ENCODE peak calls at places on chromosomes 11 and 22, in ten cellular contexts. C is colonic mucosa, Q is neural progenitor cell, D is IMR-90, X is mucosa of descending colon, F is GM23248, O is adipocyte, G is body of pancreas, V is pancreas, I is foreskin keratinocyte. N is an unnamed sample.

GRCh38 chr11:96393753-96394348 is 4.0 kb downstream of the JRKL start:
- DNase-seq in C (no peak), Q (peak; percentile 25), D (peak; percentile 61), X (no peak), F (peak; percentile 75), O (peak; percentile 85), G (no peak), V (no peak), I (no peak), N (no peak)

GRCh38 chr11:8041576-8041975 is 39.4 kb upstream of the TUB start:
- DNase-seq in C (no peak), Q (no peak), D (no peak), X (no peak), F (no peak), O (no peak), G (no peak), V (no peak), I (no peak), N (no peak)

GRCh38 chr11:88583232-88583631 is 245.7 kb upstream of the CTSC start:
- DNase-seq in C (no peak), Q (no peak), D (no peak), X (peak; percentile 3), F (no peak), O (no peak), G (no peak), V (no peak), I (no peak), N (no peak)

GRCh38 chr11:68503792-68504191 is 43.2 kb downstream of the PPP6R3 start:
- DNase-seq in C (no peak), Q (no peak), D (no peak), X (no peak), F (no peak), O (no peak), G (no peak), V (no peak), I (no peak), N (no peak)

GRCh38 chr22:39519681-39520053 is 695 bp upstream of the ATF4 start:
- DNase-seq in C (peak; percentile 68), Q (peak; percentile 86), D (no peak), X (peak; percentile 66), F (peak; percentile 89), O (peak; percentile 79), G (peak; percentile 64), V (no peak), I (no peak), N (no peak)

GRCh38 chr11:119361056-119361787 is 14.7 kb upstream of the MFRP start:
- DNase-seq in C (no peak), Q (peak; percentile 91), D (peak; percentile 87), X (no peak), F (peak; percentile 92), O (peak; percentile 83), G (peak; percentile 90), V (peak; percentile 81), I (peak; percentile 87), N (no peak)

GRCh38 chr22:49305966-49306631 is 521.6 kb downstream of the BRD1 start:
- DNase-seq in C (peak; percentile 7), Q (no peak), D (no peak), X (no peak), F (no peak), O (no peak), G (no peak), V (peak; percentile 1), I (no peak), N (no peak)

GRCh38 chr11:17774232-17775034 is 39.9 kb downstream of the KCNC1 start:
- DNase-seq in C (no peak), Q (peak; percentile 89), D (no peak), X (no peak), F (no peak), O (no peak), G (no peak), V (no peak), I (no peak), N (no peak)

GRCh38 chr22:31048570-31048969 is 32.5 kb upstream of the SMTN start:
- DNase-seq in C (no peak), Q (no peak), D (no peak), X (no peak), F (no peak), O (no peak), G (no peak), V (no peak), I (no peak), N (no peak)

GRCh38 chr22:31046591-31047226 is 34.4 kb upstream of the SMTN start:
- DNase-seq in C (no peak), Q (no peak), D (peak; percentile 13), X (no peak), F (no peak), O (peak; percentile 20), G (peak; percentile 47), V (no peak), I (no peak), N (no peak)

GRCh38 chr22:31044262-31044861 is 36.8 kb upstream of the SMTN start:
- DNase-seq in C (peak; percentile 31), Q (no peak), D (peak; percentile 74), X (peak; percentile 32), F (peak; percentile 23), O (no peak), G (peak; percentile 42), V (no peak), I (no peak), N (no peak)

GRCh38 chr22:31049815-31050420 is 31.2 kb upstream of the SMTN start:
- DNase-seq in C (no peak), Q (no peak), D (no peak), X (no peak), F (no peak), O (no peak), G (no peak), V (no peak), I (no peak), N (no peak)

DNA sequence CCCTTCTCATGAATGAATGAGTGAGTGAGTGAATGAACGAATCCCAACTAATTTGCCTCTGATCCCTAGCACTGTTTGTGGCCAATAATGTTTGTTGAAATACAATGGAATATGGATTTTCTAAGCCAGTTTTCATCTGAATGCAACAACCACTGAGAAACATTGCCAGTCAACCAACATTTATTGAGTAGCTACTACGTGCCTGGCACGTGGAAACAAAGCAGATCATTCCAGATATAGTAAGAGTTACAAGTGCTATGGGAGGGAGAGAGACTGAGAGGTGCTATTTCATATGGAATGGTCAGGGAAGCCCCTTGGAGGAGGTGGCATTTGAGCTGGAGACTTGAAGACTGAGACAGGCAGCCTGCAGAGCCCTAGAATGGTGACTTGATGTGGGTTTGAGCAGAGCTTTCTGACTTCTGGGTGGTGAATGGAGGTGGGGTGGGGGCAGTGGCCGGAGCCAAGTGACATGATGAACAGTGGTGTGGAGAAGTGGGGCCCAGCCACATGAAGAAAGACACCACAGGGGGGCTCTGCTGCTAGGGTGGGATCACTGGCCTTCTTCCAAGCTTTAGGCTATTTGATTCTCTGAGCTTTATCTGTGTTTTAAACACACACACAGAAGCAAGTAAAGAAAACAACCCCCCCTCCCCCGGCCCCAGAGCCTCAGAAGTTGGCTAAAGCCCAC is 35.1 kb upstream of the SMTN start:
- DNase-seq in C (no peak), Q (peak; percentile 16), D (no peak), X (no peak), F (no peak), O (no peak), G (no peak), V (no peak), I (no peak), N (no peak)
- H3K4me1 ChIP-seq in C (no peaks in the 10 kb centered on the region), Q (peaks cover 17% of the 10 kb centered on the region), D (peaks cover 14% of the 10 kb centered on the region), X (peaks cover 4% of the 10 kb centered on the region), F (no peaks in the 10 kb centered on the region), O (no peaks in the 10 kb centered on the region), G (no peaks in the 10 kb centered on the region), V (no peaks in the 10 kb centered on the region), I (no peaks in the 10 kb centered on the region), N (no peaks in the 10 kb centered on the region)

GRCh38 chr11:2380807-2381350 is 3.8 kb downstream of the CD81 start:
- DNase-seq in C (peak; percentile 63), Q (no peak), D (no peak), X (peak; percentile 67), F (peak; percentile 56), O (no peak), G (peak; percentile 87), V (no peak), I (no peak), N (no peak)

GRCh38 chr11:2378527-2379210 is 1.6 kb downstream of the CD81 start:
- DNase-seq in C (no peak), Q (peak; percentile 29), D (peak; percentile 69), X (no peak), F (peak; percentile 88), O (peak; percentile 84), G (peak; percentile 47), V (peak; percentile 37), I (no peak), N (no peak)

GRCh38 chr11:2380396-2380795 is 3.3 kb downstream of the CD81 start:
- DNase-seq in C (no peak), Q (no peak), D (no peak), X (no peak), F (no peak), O (no peak), G (no peak), V (peak; percentile 15), I (no peak), N (no peak)

GRCh38 chr11:2377511-2378443 is 667 bp downstream of the CD81 start:
- DNase-seq in C (peak; percentile 63), Q (peak; percentile 84), D (peak; percentile 33), X (peak; percentile 75), F (peak; percentile 86), O (peak; percentile 89), G (peak; percentile 79), V (peak; percentile 59), I (no peak), N (peak; percentile 68)

DNA sequence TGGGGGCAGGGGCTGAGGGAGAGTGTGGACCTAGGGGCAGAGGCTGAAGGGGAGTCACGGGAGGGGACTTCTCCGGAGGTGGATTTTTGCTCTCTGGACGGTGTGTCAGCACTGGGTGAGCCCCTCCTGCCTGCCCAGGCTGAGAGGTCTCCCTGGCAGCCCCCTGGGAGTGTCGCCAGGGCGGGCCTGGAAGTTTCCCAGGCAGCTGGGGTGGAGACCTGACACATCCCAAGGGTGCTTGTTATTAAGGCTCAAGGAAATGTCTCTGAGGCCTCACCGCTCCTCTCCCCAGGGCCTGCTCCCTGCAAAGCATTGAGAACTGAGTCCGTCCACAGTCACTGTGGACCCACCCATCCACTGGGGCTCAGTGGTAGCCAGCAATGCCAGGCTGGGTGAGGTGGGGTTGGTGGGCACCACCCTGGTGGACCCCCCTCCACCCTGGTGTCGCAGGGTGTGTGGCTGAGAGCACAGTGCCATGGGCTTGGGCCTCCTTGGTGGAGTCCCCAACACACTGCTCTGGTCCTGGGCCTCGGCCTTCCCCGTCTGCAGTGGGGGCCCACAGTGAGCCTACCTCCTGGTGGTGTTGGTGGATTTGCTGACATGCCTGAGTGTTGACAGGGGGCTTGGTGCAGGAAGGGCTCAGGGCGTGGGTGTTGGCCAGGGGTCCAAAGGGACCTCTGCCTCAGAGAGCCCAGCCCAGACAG is 2.5 kb downstream of the CD81 start:
- DNase-seq in C (no peak), Q (no peak), D (no peak), X (no peak), F (peak; percentile 60), O (no peak), G (no peak), V (peak; percentile 21), I (no peak), N (no peak)
- H3K4me1 ChIP-seq in C (peaks cover 32% of the 10 kb centered on the region), Q (peaks cover 6% of the 10 kb centered on the region), D (peaks cover 36% of the 10 kb centered on the region), X (peaks cover 64% of the 10 kb centered on the region), F (peaks cover 30% of the 10 kb centered on the region), O (peaks cover 48% of the 10 kb centered on the region), G (peaks cover 81% of the 10 kb centered on the region), V (peaks cover 30% of the 10 kb centered on the region), I (peaks cover under 1% of the 10 kb centered on the region), N (peaks cover 49% of the 10 kb centered on the region)

GRCh38 chr22:37473437-37473946 is 12.7 kb downstream of the MFNG start:
- DNase-seq in C (no peak), Q (no peak), D (no peak), X (no peak), F (no peak), O (no peak), G (no peak), V (no peak), I (no peak), N (no peak)

GRCh38 chr22:37471721-37472417 is 14.3 kb downstream of the MFNG start:
- DNase-seq in C (no peak), Q (no peak), D (no peak), X (no peak), F (no peak), O (no peak), G (no peak), V (no peak), I (no peak), N (no peak)

GRCh38 chr22:37476389-37477329 is 9.5 kb downstream of the MFNG start:
- DNase-seq in C (no peak), Q (no peak), D (no peak), X (no peak), F (no peak), O (no peak), G (no peak), V (no peak), I (no peak), N (no peak)

GRCh38 chr22:37472418-37473006 is 13.7 kb downstream of the MFNG start:
- DNase-seq in C (peak; percentile 53), Q (peak; percentile 69), D (peak; percentile 28), X (peak; percentile 69), F (peak; percentile 49), O (peak; percentile 29), G (peak; percentile 47), V (peak; percentile 53), I (no peak), N (peak; percentile 51)

DNA sequence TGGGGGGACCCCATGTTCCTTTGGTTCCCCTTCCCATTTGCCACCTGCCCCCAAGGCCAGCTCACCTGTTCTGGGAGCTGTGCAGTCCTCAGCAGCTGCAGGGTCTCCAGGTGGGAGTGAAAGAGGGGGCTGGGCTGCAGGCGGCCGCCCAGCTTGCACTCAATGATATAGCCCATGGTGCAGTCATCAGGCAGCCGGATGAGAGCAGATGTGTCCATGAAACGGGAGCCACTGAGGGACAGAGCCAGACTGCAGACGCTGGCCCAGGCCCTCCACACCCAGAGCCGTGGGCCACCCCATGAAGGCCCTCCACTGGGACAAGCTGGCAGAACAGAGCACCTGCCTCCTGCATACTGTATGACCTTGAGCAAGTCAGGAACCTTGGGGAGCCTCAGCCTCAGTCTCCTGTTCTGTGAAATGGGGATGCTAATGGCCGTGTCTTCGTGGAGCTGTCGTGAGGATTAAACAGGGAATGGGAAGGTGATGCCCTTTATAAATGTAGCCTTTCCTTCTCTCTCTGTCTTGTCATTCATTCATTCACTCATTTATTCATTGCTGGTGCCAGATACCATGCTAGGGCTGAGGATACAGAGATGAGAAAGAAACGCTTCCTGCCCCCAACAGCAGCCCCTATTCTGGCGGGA is 11.6 kb downstream of the MFNG start:
- DNase-seq in C (no peak), Q (no peak), D (no peak), X (no peak), F (no peak), O (no peak), G (no peak), V (no peak), I (no peak), N (no peak)
- H3K4me1 ChIP-seq in C (no peaks in the 10 kb centered on the region), Q (no peaks in the 10 kb centered on the region), D (no peaks in the 10 kb centered on the region), X (no peaks in the 10 kb centered on the region), F (no peaks in the 10 kb centered on the region), O (no peaks in the 10 kb centered on the region), G (no peaks in the 10 kb centered on the region), V (no peaks in the 10 kb centered on the region), I (no peaks in the 10 kb centered on the region), N (no peaks in the 10 kb centered on the region)

GRCh38 chr11:74749965-74750296 is 1.3 kb downstream of the RNF169 start:
- DNase-seq in C (no peak), Q (no peak), D (no peak), X (no peak), F (peak; percentile 30), O (peak; percentile 39), G (no peak), V (no peak), I (no peak), N (no peak)
- H3K4me1 ChIP-seq in C (peaks cover 4% of the 10 kb centered on the region), Q (peaks cover 11% of the 10 kb centered on the region), D (peaks cover 8% of the 10 kb centered on the region), X (peaks cover 14% of the 10 kb centered on the region), F (peaks cover 21% of the 10 kb centered on the region), O (peaks cover 39% of the 10 kb centered on the region), G (peaks cover 46% of the 10 kb centered on the region), V (peaks cover 16% of the 10 kb centered on the region), I (peaks cover 28% of the 10 kb centered on the region), N (peaks cover 23% of the 10 kb centered on the region)